ENCODE peak calls at places on chromosomes 13 and 19, in six cellular contexts. H, S, X, A, C and B are unnamed samples.

GRCh38 chr19:58328999-58329398 is 2.2 kb downstream of the ZSCAN22 start:
- DNase-seq in S (no peak), C (no peak), X (no peak), A (no peak), H (no peak), B (no peak)

GRCh38 chr13:34019870-34020269 is 201.9 kb downstream of the RFC3 start:
- DNase-seq in X (no peak), C (no peak), H (no peak), S (no peak), A (no peak), B (no peak)

GRCh38 chr19:30419581-30420180 is 47.5 kb downstream of the ZNF536 start:
- DNase-seq in H (no peak), S (no peak), X (peak; percentile 64), C (no peak), A (no peak), B (peak; percentile 64)

GRCh38 chr19:16627194-16627927 is 643 bp downstream of the MED26 start:
- DNase-seq in A (no peak), S (no peak), H (no peak), C (peak; percentile 38), X (peak; percentile 51), B (no peak)

GRCh38 chr19:30092721-30093569 is 150.9 kb downstream of the URI1 start:
- DNase-seq in H (no peak), X (no peak), C (no peak), S (no peak), A (no peak), B (no peak)

GRCh38 chr13:92403606-92404005 is 823.0 kb upstream of the GPC6 start:
- DNase-seq in S (no peak), H (no peak), C (no peak), A (no peak), X (no peak), B (no peak)

GRCh38 chr13:44088911-44089851 is 209.5 kb downstream of the LACC1 start:
- DNase-seq in S (no peak), X (peak; percentile 12), A (no peak), C (no peak), H (no peak), B (no peak)

GRCh38 chr13:101258071-101258470 is 158.2 kb downstream of the NALCN start:
- DNase-seq in A (no peak), X (peak; percentile 94), C (peak; percentile 53), S (no peak), H (peak; percentile 36), B (no peak)

GRCh38 chr19:12757544-12758274 is 6.1 kb downstream of the BEST2 start:
- DNase-seq in C (peak; percentile 82), X (peak; percentile 87), S (no peak), A (no peak), H (no peak), B (no peak)

DNA sequence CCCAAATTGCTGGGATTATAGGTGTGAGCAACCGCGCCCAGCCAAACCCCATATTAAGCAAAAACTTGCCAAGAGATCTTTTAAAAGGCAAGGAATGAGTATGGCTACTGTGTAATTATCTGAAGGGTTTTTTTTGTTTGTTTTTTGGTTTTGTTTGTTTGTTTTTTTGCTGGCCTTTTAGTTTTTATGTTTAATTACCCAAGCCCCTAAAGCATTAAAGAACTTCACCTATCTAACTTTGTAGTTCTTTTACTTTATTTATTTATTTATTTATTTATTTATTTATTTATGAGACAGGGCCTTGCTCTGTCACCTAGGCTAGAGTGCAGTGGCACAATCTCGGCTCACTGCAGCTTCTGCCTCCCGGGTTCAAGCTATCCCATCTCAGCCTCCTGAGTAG is 40.3 kb upstream of the GARRE1 start:
- DNase-seq in C (no peak), H (no peak), X (no peak), A (no peak), S (no peak), B (no peak)
- H3K36me3 ChIP-seq in C (peaks cover 58% of the 10 kb centered on the region), H (peaks cover 6% of the 10 kb centered on the region), X (peaks cover 50% of the 10 kb centered on the region), A (peaks cover 25% of the 10 kb centered on the region), S (peaks cover 11% of the 10 kb centered on the region), B (peaks cover 81% of the 10 kb centered on the region)

GRCh38 chr19:49684251-49684982 is 5.0 kb upstream of the ADM5 start:
- DNase-seq in A (no peak), H (no peak), S (no peak), X (peak; percentile 47), C (peak; percentile 22), B (no peak)
- H3K36me3 ChIP-seq in A (peaks cover 49% of the 10 kb centered on the region), H (peaks cover 34% of the 10 kb centered on the region), S (peaks cover 44% of the 10 kb centered on the region), X (peaks cover 11% of the 10 kb centered on the region), C (peaks cover 50% of the 10 kb centered on the region), B (peaks cover 69% of the 10 kb centered on the region)

GRCh38 chr19:50287331-50287730 is 41.8 kb downstream of the KCNC3 start:
- DNase-seq in C (no peak), S (no peak), X (no peak), H (no peak), A (no peak), B (no peak)
- H3K36me3 ChIP-seq in C (peaks cover 18% of the 10 kb centered on the region), S (peaks cover 17% of the 10 kb centered on the region), X (no peaks in the 10 kb centered on the region), H (no peaks in the 10 kb centered on the region), A (peaks cover 12% of the 10 kb centered on the region), B (peaks cover 51% of the 10 kb centered on the region)

DNA sequence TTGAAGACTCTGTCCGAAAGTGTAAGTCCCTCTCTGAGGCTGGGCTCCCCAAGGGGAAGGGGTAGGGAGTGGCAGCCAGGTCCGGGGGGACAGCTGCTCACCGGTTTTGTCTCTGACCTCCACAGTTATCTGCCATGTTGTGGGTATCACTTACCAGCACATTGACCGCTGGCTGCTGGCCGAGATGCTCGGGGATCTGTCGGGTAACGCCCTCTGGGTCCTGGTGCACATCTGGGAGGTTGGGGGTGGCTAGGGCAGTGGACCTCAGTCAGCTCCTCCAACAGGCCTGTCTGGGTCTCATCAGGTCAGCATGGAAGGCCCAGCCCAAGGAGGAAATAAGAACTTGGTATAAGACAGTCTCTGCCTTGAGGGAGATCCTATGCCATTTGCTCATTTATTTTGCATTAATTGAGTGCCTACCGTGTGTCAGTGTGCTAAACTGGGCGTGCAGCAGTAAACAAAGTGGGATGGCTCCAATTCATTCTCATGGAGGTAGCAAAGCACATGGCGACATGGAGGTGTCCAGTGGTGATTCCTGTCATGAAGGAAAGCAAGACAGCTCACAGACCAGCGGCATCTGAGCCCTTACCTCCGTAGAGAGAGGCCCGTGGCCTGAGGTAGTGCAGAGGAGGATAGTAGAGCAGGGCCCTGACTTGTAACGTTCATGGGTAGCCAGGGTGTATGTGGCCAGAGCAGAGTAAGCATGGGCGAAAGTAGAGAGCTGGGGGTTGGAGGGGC is 13.7 kb downstream of the EIF3K start:
- DNase-seq in H (no peak), X (no peak), C (no peak), S (no peak), A (no peak), B (no peak)
- H3K36me3 ChIP-seq in H (peaks cover 20% of the 10 kb centered on the region), X (peaks cover 10% of the 10 kb centered on the region), C (peaks cover 59% of the 10 kb centered on the region), S (peaks cover 35% of the 10 kb centered on the region), A (peaks cover 28% of the 10 kb centered on the region), B (peaks cover 84% of the 10 kb centered on the region)

GRCh38 chr19:18847516-18848463 is 16.0 kb downstream of the UPF1 start:
- DNase-seq in X (peak; percentile 94), S (no peak), C (peak; percentile 88), A (no peak), H (peak; percentile 81), B (no peak)
- H3K36me3 ChIP-seq in X (peaks cover 15% of the 10 kb centered on the region), S (peaks cover 21% of the 10 kb centered on the region), C (peaks cover 25% of the 10 kb centered on the region), A (peaks cover 29% of the 10 kb centered on the region), H (peaks cover 24% of the 10 kb centered on the region), B (peaks cover 34% of the 10 kb centered on the region)

DNA sequence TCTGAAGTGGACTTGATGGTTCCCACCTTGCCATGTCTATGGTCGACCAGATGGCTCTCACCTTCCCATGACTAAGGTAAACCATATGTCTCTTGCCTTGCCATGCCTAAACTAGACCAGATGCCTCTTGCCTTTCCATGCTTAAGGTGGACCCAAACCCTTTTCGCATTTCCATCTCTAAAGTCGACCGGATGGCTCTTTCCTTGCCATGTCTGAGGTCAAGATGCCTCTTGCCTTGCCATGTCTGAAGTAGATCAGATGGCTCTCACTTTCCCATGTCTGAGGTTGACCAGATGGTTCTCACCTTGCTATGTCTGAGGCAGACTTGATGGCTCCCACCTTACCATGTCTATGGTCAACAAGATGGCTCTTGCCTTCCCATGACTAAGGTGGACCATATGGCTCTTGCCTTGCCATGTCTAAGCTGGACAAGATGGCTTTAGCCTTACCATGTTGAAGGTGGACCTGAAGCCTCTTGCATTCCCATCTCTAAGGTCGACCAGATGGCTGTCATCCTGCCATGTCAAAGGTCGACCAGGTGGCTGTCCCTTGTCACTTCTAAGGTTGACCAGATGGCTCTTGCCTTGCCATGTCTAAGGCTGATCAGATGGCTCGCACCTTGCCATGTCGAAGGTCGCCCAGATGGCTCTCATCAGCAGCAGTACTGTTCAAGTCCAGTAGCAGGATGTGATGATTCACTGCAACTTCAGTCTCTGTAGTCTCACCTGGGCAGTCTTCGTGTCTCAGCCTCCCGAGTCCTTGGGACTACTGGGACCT is 1439.4 kb downstream of the UQCRFS1 start:
- DNase-seq in A (no peak), C (no peak), X (no peak), S (no peak), H (no peak), B (no peak)
- H3K36me3 ChIP-seq in A (peaks cover 15% of the 10 kb centered on the region), C (peaks cover 16% of the 10 kb centered on the region), X (peaks cover 11% of the 10 kb centered on the region), S (peaks cover 10% of the 10 kb centered on the region), H (peaks cover 4% of the 10 kb centered on the region), B (no peaks in the 10 kb centered on the region)

DNA sequence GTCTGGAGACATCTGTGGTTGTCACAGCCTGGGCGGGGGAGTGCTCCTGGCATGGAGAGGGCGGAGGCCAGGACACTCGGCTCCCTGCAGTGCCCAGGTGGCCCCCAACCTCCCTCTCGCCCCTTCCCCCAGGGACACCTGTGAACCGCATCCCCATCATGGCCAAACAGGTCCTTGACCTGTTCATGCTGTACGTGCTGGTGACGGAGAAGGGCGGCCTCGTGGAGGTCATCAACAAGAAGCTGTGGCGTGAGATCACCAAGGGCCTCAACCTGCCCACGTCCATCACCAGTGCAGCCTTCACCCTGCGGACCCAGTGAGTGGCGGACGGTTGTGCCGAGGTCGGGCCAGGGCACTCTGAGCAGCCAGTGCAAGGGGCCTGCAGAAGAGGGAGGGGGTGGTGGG is 20.0 kb upstream of the WDR18 start:
- DNase-seq in H (no peak), A (no peak), C (no peak), X (no peak), S (no peak), B (no peak)
- H3K36me3 ChIP-seq in H (peaks cover 47% of the 10 kb centered on the region), A (peaks cover 7% of the 10 kb centered on the region), C (peaks cover 69% of the 10 kb centered on the region), X (peaks cover 28% of the 10 kb centered on the region), S (peaks cover 4% of the 10 kb centered on the region), B (peaks cover 58% of the 10 kb centered on the region)

GRCh38 chr19:35736913-35737886 is 5.1 kb downstream of the IGFLR1 start:
- DNase-seq in A (no peak), C (no peak), X (peak; percentile 43), S (no peak), H (no peak), B (no peak)

GRCh38 chr19:35738887-35739229 is 3.4 kb downstream of the IGFLR1 start:
- DNase-seq in H (no peak), S (no peak), C (no peak), A (no peak), X (no peak), B (no peak)

GRCh38 chr19:35739275-35740107 is 2.8 kb downstream of the IGFLR1 start:
- DNase-seq in A (no peak), S (no peak), X (no peak), C (no peak), H (no peak), B (no peak)

GRCh38 chr19:35740108-35740422 is 2.2 kb downstream of the IGFLR1 start:
- DNase-seq in A (no peak), S (no peak), C (no peak), X (no peak), H (no peak), B (no peak)

GRCh38 chr19:35738021-35738886 is 4.0 kb downstream of the IGFLR1 start:
- DNase-seq in C (no peak), A (no peak), S (no peak), H (no peak), X (no peak), B (no peak)
- H3K36me3 ChIP-seq in C (peaks cover 52% of the 10 kb centered on the region), A (peaks cover 34% of the 10 kb centered on the region), S (peaks cover 42% of the 10 kb centered on the region), H (peaks cover 35% of the 10 kb centered on the region), X (no peaks in the 10 kb centered on the region), B (peaks cover 70% of the 10 kb centered on the region)